ENCODE peak calls at places on chromosomes 5 and 9, in four cellular contexts. Y is HepG2, E is H1, H is GM12878. M is an unnamed sample.

GRCh38 chr5:45252991-45253390 is 443.2 kb downstream of the HCN1 start:
- DNase-seq in Y (no peak), E (no peak), H (no peak), M (no peak)

GRCh38 chr5:93378073-93378472 is 202.9 kb downstream of the NR2F1-AS1 start:
- DNase-seq in Y (no peak), E (no peak), H (no peak), M (no peak)

GRCh38 chr9:75826292-75826691 is 64.2 kb upstream of the PCSK5 start:
- DNase-seq in Y (no peak), E (no peak), H (no peak), M (no peak)

GRCh38 chr5:122761115-122761514 is 13.8 kb upstream of the SNX2 start:
- DNase-seq in Y (no peak), E (no peak), H (no peak), M (no peak)

GRCh38 chr9:96089425-96089824 is 212.6 kb downstream of the HSD17B3 start:
- DNase-seq in Y (no peak), E (no peak), H (no peak), M (no peak)

GRCh38 chr5:39164016-39164415 is 55.3 kb downstream of the FYB1 start:
- DNase-seq in Y (no peak), E (no peak), H (no peak), M (no peak)

GRCh38 chr5:86885489-86886225 is 267.9 kb downstream of the COX7C start:
- DNase-seq in Y (no peak), E (no peak), H (no peak), M (no peak)

GRCh38 chr5:172223901-172224873 is 30.2 kb downstream of the EFCAB9 start:
- DNase-seq in Y (no peak), E (no peak), H (peak), M (no peak)

GRCh38 chr5:38380522-38380921 is 122.2 kb downstream of the EGFLAM start:
- DNase-seq in Y (no peak), E (no peak), H (no peak), M (no peak)

GRCh38 chr9:128420060-128420650 is 502 bp upstream of the CERCAM start:
- DNase-seq in Y (peak), E (peak), H (no peak), M (peak)

GRCh38 chr5:15234366-15234765 is 265.6 kb upstream of the FBXL7 start:
- DNase-seq in Y (no peak), E (peak), H (no peak), M (no peak)

GRCh38 chr5:172334196-172334595 is 50.6 kb upstream of the UBTD2 start:
- DNase-seq in Y (no peak), E (peak), H (no peak), M (no peak)

GRCh38 chr9:36119476-36119875 is 17.1 kb upstream of the GLIPR2 start:
- DNase-seq in Y (no peak), E (no peak), H (no peak), M (no peak)

GRCh38 chr5:10789726-10790125 is 28.7 kb upstream of the DAP start:
- DNase-seq in Y (no peak), E (no peak), H (no peak), M (no peak)

GRCh38 chr5:74639538-74640449 is 734 bp downstream of the ENC1 start:
- DNase-seq in Y (no peak), E (peak), H (no peak), M (peak)

GRCh38 chr5:373710-374602 is 52.4 kb downstream of the AHRR start:
- DNase-seq in Y (no peak), E (peak), H (no peak), M (peak)

GRCh38 chr9:106816524-106816923 is 46.4 kb upstream of the ZNF462 start:
- DNase-seq in Y (no peak), E (no peak), H (peak), M (no peak)

GRCh38 chr9:91896513-91897121 is 53.4 kb downstream of the ROR2 start:
- DNase-seq in Y (no peak), E (no peak), H (no peak), M (peak)

GRCh38 chr5:148807845-148808244 is 18.6 kb upstream of the ADRB2 start:
- DNase-seq in Y (no peak), E (no peak), H (no peak), M (no peak)

GRCh38 chr5:177433658-177434217 is 7.3 kb downstream of the GRK6 start:
- DNase-seq in Y (no peak), E (no peak), H (no peak), M (no peak)

GRCh38 chr9:98171176-98171925 is 21.1 kb downstream of the CORO2A start:
- DNase-seq in Y (no peak), E (no peak), H (no peak), M (peak)

GRCh38 chr9:10135553-10135952 is 477.2 kb downstream of the PTPRD start:
- DNase-seq in Y (no peak), E (no peak), H (no peak), M (no peak)

GRCh38 chr9:36870960-36871359 is 163.1 kb downstream of the PAX5 start:
- DNase-seq in Y (no peak), E (no peak), H (no peak), M (no peak)

GRCh38 chr5:73171495-73171894 is 1.5 kb upstream of the TMEM174 start:
- DNase-seq in Y (no peak), E (no peak), H (no peak), M (no peak)

GRCh38 chr5:16754621-16755020 is 137.8 kb upstream of the RETREG1 start:
- DNase-seq in Y (no peak), E (no peak), H (no peak), M (no peak)

GRCh38 chr5:84565866-84566265 is 181.2 kb upstream of the EDIL3 start:
- DNase-seq in Y (no peak), E (no peak), H (no peak), M (no peak)

GRCh38 chr5:77616920-77617319 is 21.6 kb downstream of the OTP start:
- DNase-seq in Y (no peak), E (no peak), H (no peak), M (no peak)

GRCh38 chr9:136572003-136572595 is 26.3 kb upstream of the NOTCH1 start:
- DNase-seq in Y (peak), E (peak), H (no peak), M (no peak)

GRCh38 chr5:25995209-25995608 is 1043.2 kb downstream of the CDH9 start:
- DNase-seq in Y (no peak), E (no peak), H (no peak), M (no peak)

GRCh38 chr5:168962323-168962722 is 338.6 kb downstream of the SLIT3 start:
- DNase-seq in Y (no peak), E (no peak), H (no peak), M (no peak)

GRCh38 chr5:52077941-52078825 is 694.9 kb downstream of the ISL1 start:
- DNase-seq in Y (no peak), E (no peak), H (no peak), M (no peak)

GRCh38 chr5:167294861-167295685 is 996.4 kb upstream of the WWC1 start:
- DNase-seq in Y (no peak), E (no peak), H (no peak), M (peak)

GRCh38 chr5:82334856-82335255 is 56.7 kb upstream of the RPS23 start:
- DNase-seq in Y (no peak), E (no peak), H (no peak), M (no peak)

GRCh38 chr5:172648008-172648359 is 6.9 kb downstream of the NEURL1B start:
- DNase-seq in Y (no peak), E (no peak), H (no peak), M (no peak)

GRCh38 chr9:4987996-4988421 is 2.9 kb downstream of the JAK2 start:
- DNase-seq in Y (peak), E (peak), H (peak), M (peak)

GRCh38 chr9:86353591-86354047 is 591 bp downstream of the TUT7 start:
- DNase-seq in Y (peak), E (no peak), H (no peak), M (no peak)
- TF ChIP-seq JUND in Y (no peak), E (no peak), H (no peak), M (no peak)

GRCh38 chr9:132739705-132740310 is 69.5 kb downstream of the GTF3C4 start:
- DNase-seq in Y (no peak), E (no peak), H (no peak), M (no peak)
- TF ChIP-seq TCF12 in Y (no peak), E (no peak), H (no peak), M (no peak)

DNA sequence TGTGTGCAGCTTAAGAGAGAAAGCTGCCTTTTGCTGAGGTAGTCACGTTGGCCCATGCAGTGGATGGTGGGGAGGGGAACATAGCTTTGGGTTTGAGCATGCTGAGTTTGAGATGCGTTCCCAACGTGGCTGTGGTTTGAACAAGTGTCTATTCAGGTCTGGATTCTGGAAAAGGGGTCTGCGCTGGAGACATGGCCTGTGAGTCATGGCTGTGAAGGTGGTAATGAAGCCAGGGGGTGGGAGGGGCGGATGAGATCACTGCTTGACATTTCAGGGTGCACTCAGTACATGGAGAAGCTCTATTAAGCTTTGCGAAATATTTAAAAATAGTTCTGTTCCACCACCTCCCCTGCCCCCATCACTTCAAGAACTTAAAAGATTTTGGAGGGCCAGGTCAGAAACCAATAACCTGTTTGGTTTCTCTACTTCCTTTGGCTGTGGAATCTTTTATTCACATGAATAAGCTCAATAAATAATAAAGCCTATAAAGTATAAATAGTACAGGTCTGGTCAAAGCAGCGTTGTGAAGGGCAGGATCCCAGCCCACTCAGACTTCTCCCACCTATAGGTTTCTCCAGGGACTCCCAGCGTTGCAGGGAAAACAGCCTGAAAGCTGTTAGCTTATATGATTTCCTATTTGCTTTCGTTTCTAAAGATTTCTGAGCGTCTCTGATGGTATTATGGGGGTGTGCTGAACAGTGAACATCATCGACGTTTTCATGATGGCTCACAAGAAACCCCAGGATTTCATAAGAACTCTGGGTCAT is 189.9 kb downstream of the NSG2 start:
- DNase-seq in Y (no peak), E (no peak), H (no peak), M (no peak)
- TF ChIP-seq JUND in Y (no peak), E (no peak), H (no peak), M (no peak)

GRCh38 chr5:154376481-154376880 is 69.3 kb upstream of the SAP30L start:
- DNase-seq in Y (no peak), E (no peak), H (no peak), M (no peak)

GRCh38 chr5:154374264-154374663 is 71.5 kb upstream of the SAP30L start:
- DNase-seq in Y (no peak), E (no peak), H (no peak), M (no peak)

GRCh38 chr5:154378134-154378533 is 67.7 kb upstream of the SAP30L start:
- DNase-seq in Y (no peak), E (no peak), H (no peak), M (no peak)

GRCh38 chr5:154373729-154374179 is 72.0 kb upstream of the SAP30L start:
- DNase-seq in Y (no peak), E (no peak), H (no peak), M (no peak)

DNA sequence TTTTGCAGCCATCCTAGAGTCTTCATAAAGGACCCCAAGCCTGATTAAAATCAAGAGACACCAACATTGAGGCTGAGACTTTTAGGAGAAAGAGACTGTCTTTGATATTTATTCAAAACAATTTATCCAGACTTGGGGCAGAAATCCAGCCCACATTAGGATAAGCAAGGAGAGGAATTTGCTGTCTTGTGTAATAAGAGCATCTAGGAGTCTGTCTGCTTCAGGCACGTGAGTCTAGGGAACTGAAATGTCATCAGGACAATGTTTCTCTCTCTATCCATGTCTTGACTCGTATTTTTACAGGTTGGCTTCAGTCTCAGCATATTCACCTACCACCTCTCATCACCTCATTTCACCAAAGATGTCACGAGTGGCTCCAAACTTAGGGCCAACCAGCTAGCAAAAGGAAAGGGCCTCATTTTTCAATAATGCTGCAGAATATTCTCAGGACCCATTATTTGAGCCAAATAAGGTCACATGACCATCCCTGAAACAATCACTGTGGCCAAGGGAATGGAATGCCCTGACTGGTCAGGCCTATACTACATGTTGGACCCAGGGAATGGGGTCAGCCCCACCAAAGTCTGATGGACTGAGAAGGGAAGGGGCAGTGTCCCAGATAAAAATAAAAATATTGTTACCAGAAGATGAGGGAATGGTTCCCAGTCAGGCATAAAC is 70.3 kb upstream of the SAP30L start:
- DNase-seq in Y (no peak), E (no peak), H (no peak), M (no peak)
- TF ChIP-seq TCF12 in Y (no peak), E (no peak), H (no peak), M (no peak)

DNA sequence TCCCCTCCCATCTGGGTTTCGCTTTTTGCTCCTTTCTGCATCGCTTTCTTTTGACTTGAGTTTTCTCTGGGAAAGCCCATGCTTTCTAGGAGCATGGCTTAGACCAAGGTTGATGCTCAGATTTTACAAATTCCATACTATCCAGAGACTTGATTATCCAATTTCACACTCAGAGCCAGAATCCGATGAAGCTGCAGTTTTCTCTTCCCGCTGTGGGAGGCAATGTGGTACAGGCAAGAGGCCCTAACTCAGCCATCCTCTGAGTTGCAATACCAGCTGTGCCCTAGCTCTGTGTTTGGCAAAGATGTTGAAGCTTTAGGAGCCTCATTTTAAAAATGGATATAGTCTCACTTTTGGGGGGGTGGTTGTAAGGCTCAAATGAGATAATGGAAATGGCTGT is 85.1 kb downstream of the BRINP1 start:
- DNase-seq in Y (peak), E (no peak), H (no peak), M (peak)
- TF ChIP-seq JUND in Y (no peak), E (no peak), H (no peak), M (no peak)

GRCh38 chr9:77729177-77729576 is 81.1 kb upstream of the GNA14 start:
- DNase-seq in Y (no peak), E (no peak), H (no peak), M (no peak)
- TF ChIP-seq TCF12 in Y (no peak), E (no peak), H (no peak), M (no peak)

GRCh38 chr5:66875325-66875724 is 279.1 kb downstream of the MAST4 start:
- DNase-seq in Y (no peak), E (no peak), H (no peak), M (no peak)
- TF ChIP-seq JUND in Y (no peak), E (no peak), H (no peak), M (no peak)

M was measured in SK-N-SH.